ENCODE peak calls at places on chromosomes 7 and 10, in four cellular contexts. L, K, P and V are unnamed samples.

GRCh38 chr7:77455334-77455733 is 39.2 kb upstream of the GSAP start:
- DNase-seq in L (no peak), K (no peak), P (peak; percentile 52), V (no peak)

GRCh38 chr10:2049560-2049959 is 312.2 kb upstream of the ADARB2 start:
- DNase-seq in L (no peak), K (no peak), P (no peak), V (no peak)

GRCh38 chr7:140674899-140675701 is 2.4 kb downstream of the ADCK2 start:
- DNase-seq in L (no peak), K (no peak), P (no peak), V (peak; percentile 43)

GRCh38 chr10:34869128-34869836 is 54.2 kb upstream of the PARD3 start:
- DNase-seq in L (no peak), K (no peak), P (no peak), V (no peak)

GRCh38 chr10:100148353-100149211 is 37.2 kb downstream of the ERLIN1 start:
- DNase-seq in L (no peak), K (no peak), P (no peak), V (no peak)

GRCh38 chr7:100965051-100965722 is 4.2 kb upstream of the MUC12 start:
- DNase-seq in L (no peak), K (no peak), P (no peak), V (no peak)

GRCh38 chr10:119947325-119947724 is 54.8 kb downstream of the SEC23IP start:
- DNase-seq in L (no peak), K (no peak), P (no peak), V (no peak)

GRCh38 chr10:80196270-80196949 is 8.9 kb downstream of the ANXA11 start:
- DNase-seq in L (peak; percentile 83), K (peak; percentile 90), P (peak; percentile 71), V (no peak)

GRCh38 chr10:75788394-75789205 is 357.2 kb downstream of the LRMDA start:
- DNase-seq in L (no peak), K (no peak), P (no peak), V (no peak)

GRCh38 chr7:56290548-56290947 is 174.3 kb upstream of the NUPR2 start:
- DNase-seq in L (no peak), K (no peak), P (no peak), V (no peak)

GRCh38 chr10:9681655-9682054 is 1336.0 kb upstream of the CELF2 start:
- DNase-seq in L (no peak), K (no peak), P (no peak), V (no peak)

GRCh38 chr7:107164092-107164491 is 4.7 kb upstream of the HBP1 start:
- DNase-seq in L (no peak), K (no peak), P (no peak), V (no peak)